ENCODE peak calls at places on chromosomes 6 and 20, in five cellular contexts. I is GM19239, H is iris pigment epithelial cell, B is NCI-H1694 treated with DMSO at 0.1 percent for 48 hours, V is NCI-H1436. R is an unnamed sample.
A peak's percentile ranks its signal among the peaks of the same experiment; 100 is the strongest.

GRCh38 chr6:118551673-118552063 is 3.6 kb downstream of the PLN start:
- DNase-seq in I (no peak), H (peak; percentile 85), B (no peak), V (no peak), R (no peak)

GRCh38 chr6:169837529-169838250 is 86.3 kb downstream of the ERMARD start:
- DNase-seq in I (no peak), H (no peak), B (no peak), V (no peak), R (no peak)

GRCh38 chr6:129938242-129939020 is 77.3 kb upstream of the TMEM244 start:
- DNase-seq in I (no peak), H (no peak), B (no peak), V (no peak), R (no peak)

GRCh38 chr6:128305228-128305627 is 215.2 kb downstream of the PTPRK start:
- DNase-seq in I (no peak), H (peak; percentile 49), B (no peak), V (no peak), R (no peak)

GRCh38 chr6:11653028-11653583 is 115.6 kb downstream of the TMEM170B start:
- DNase-seq in I (no peak), H (peak; percentile 93), B (no peak), V (no peak), R (no peak)

GRCh38 chr6:89977808-89978748 is 83.8 kb downstream of the GJA10 start:
- DNase-seq in I (no peak), H (peak; percentile 49), B (peak; percentile 92), V (peak; percentile 48), R (no peak)

GRCh38 chr6:42403831-42404230 is 47.9 kb downstream of the TRERF1 start:
- DNase-seq in I (no peak), H (no peak), B (no peak), V (no peak), R (no peak)

GRCh38 chr6:31401403-31401802 is 2.0 kb upstream of the MICA start:
- DNase-seq in I (no peak), H (peak; percentile 86), B (no peak), V (no peak), R (peak; percentile 36)

GRCh38 chr20:61935926-61936700 is 129.6 kb downstream of the TAF4 start:
- DNase-seq in I (no peak), H (no peak), B (no peak), V (no peak), R (no peak)

GRCh38 chr6:72238900-72239299 is 352.6 kb downstream of the RIMS1 start:
- DNase-seq in I (no peak), H (peak; percentile 41), B (no peak), V (no peak), R (no peak)

GRCh38 chr6:21099338-21100314 is 493.9 kb upstream of the SOX4 start:
- DNase-seq in I (no peak), H (no peak), B (no peak), V (no peak), R (no peak)

GRCh38 chr20:20677186-20677585 is 35.3 kb downstream of the RALGAPA2 start:
- DNase-seq in I (no peak), H (no peak), B (no peak), V (no peak), R (no peak)

GRCh38 chr6:142900467-142900961 is 44.5 kb downstream of the HIVEP2 start:
- DNase-seq in I (no peak), H (no peak), B (no peak), V (no peak), R (no peak)

GRCh38 chr6:149147939-149148718 is 169.4 kb upstream of the TAB2 start:
- DNase-seq in I (no peak), H (no peak), B (no peak), V (no peak), R (no peak)

GRCh38 chr6:52887912-52888535 is 21.5 kb downstream of the GSTA3 start:
- DNase-seq in I (no peak), H (peak; percentile 24), B (no peak), V (no peak), R (no peak)

GRCh38 chr6:123116370-123116769 is 120.3 kb downstream of the CLVS2 start:
- DNase-seq in I (no peak), H (no peak), B (no peak), V (no peak), R (no peak)

GRCh38 chr6:107641500-107641931 is 151.6 kb downstream of the SOBP start:
- DNase-seq in I (no peak), H (no peak), B (no peak), V (no peak), R (no peak)

GRCh38 chr6:71248306-71248705 is 40.3 kb upstream of the OGFRL1 start:
- DNase-seq in I (no peak), H (peak; percentile 93), B (peak; percentile 15), V (no peak), R (no peak)

GRCh38 chr20:63006611-63007471 is at the start of gene BHLHE23:
- DNase-seq in I (no peak), H (no peak), B (peak; percentile 20), V (peak; percentile 83), R (no peak)

GRCh38 chr20:12318043-12318442 is 400.4 kb downstream of the BTBD3 start:
- DNase-seq in I (no peak), H (no peak), B (no peak), V (no peak), R (no peak)

GRCh38 chr20:18743665-18744440 is 69.7 kb upstream of the SCP2D1 start:
- DNase-seq in I (no peak), H (no peak), B (no peak), V (no peak), R (no peak)

GRCh38 chr6:149887343-149887742 is 10.6 kb downstream of the RAET1E start:
- DNase-seq in I (no peak), H (peak; percentile 91), B (no peak), V (no peak), R (no peak)

GRCh38 chr6:68497927-68498326 is 137.2 kb upstream of the ADGRB3 start:
- DNase-seq in I (no peak), H (peak; percentile 25), B (no peak), V (no peak), R (no peak)

GRCh38 chr6:35711731-35712130 is 23.0 kb upstream of the FKBP5 start:
- DNase-seq in I (no peak), H (no peak), B (no peak), V (no peak), R (no peak)

GRCh38 chr6:169950558-169950957 is 199.1 kb downstream of the ERMARD start:
- DNase-seq in I (no peak), H (no peak), B (peak; percentile 43), V (peak; percentile 53), R (peak; percentile 36)

GRCh38 chr20:44633872-44634600 is 17.5 kb downstream of the ADA start:
- DNase-seq in I (no peak), H (no peak), B (no peak), V (no peak), R (no peak)

GRCh38 chr20:51036827-51037229 is 13.9 kb upstream of the KCNG1 start:
- DNase-seq in I (no peak), H (peak; percentile 32), B (no peak), V (no peak), R (no peak)

GRCh38 chr6:34912715-34913464 is 23.8 kb downstream of the ANKS1A start:
- DNase-seq in I (peak; percentile 39), H (peak; percentile 93), B (no peak), V (no peak), R (no peak)

GRCh38 chr6:90068264-90068663 is 174.0 kb downstream of the GJA10 start:
- DNase-seq in I (no peak), H (peak; percentile 82), B (no peak), V (no peak), R (no peak)

GRCh38 chr20:43092689-43093088 is 97.0 kb downstream of the PTPRT start:
- DNase-seq in I (no peak), H (no peak), B (no peak), V (no peak), R (no peak)

GRCh38 chr6:112389842-112390241 is 42.7 kb downstream of the RFPL4B start:
- DNase-seq in I (no peak), H (no peak), B (no peak), V (no peak), R (no peak)

GRCh38 chr6:45512594-45512993 is 134.9 kb upstream of the SUPT3H start:
- DNase-seq in I (no peak), H (no peak), B (no peak), V (no peak), R (no peak)

GRCh38 chr20:4787069-4787468 is 65.4 kb downstream of the PRND start:
- DNase-seq in I (no peak), H (peak; percentile 36), B (no peak), V (no peak), R (no peak)

GRCh38 chr20:19619904-19620430 is 138.1 kb upstream of the RIN2 start:
- DNase-seq in I (no peak), H (no peak), B (no peak), V (no peak), R (no peak)

GRCh38 chr6:90375681-90376439 is 79.2 kb upstream of the BACH2 start:
- DNase-seq in I (no peak), H (peak; percentile 54), B (no peak), V (no peak), R (peak; percentile 20)

GRCh38 chr6:47655719-47656595 is 42.4 kb upstream of the ADGRF4 start:
- DNase-seq in I (no peak), H (peak; percentile 29), B (no peak), V (no peak), R (no peak)

GRCh38 chr20:47352332-47353223 is 3.9 kb downstream of the ZMYND8 start:
- DNase-seq in I (no peak), H (peak; percentile 63), B (no peak), V (no peak), R (no peak)

GRCh38 chr20:34970193-34971037 is 14.7 kb downstream of the MYH7B start:
- DNase-seq in I (no peak), H (no peak), B (no peak), V (no peak), R (no peak)